ENCODE peak calls at places on chromosomes 16 and 17, in eight cellular contexts. D, B, Z, J, F, I, C and L are unnamed samples.

GRCh38 chr16:6193718-6194117 is 1096.1 kb upstream of the EEF2KMT start:
- DNase-seq in B (no peak), F (no peak), J (no peak), D (no peak), C (no peak), Z (no peak), I (no peak), L (no peak)

GRCh38 chr17:12133183-12133582 is 112.5 kb downstream of the MAP2K4 start:
- DNase-seq in B (no peak), I (no peak), J (peak), C (no peak), F (no peak), D (no peak), Z (no peak), L (no peak)

GRCh38 chr17:41492771-41493170 is 3.1 kb upstream of the KRT36 start:
- DNase-seq in J (peak), D (no peak), Z (peak), F (no peak), C (no peak), I (no peak), B (no peak), L (no peak)

GRCh38 chr16:78094166-78094565 is 5.3 kb upstream of the WWOX start:
- DNase-seq in J (no peak), Z (no peak), F (no peak), B (no peak), D (no peak), I (no peak), C (no peak), L (no peak)

GRCh38 chr16:71383054-71383773 is 24.7 kb downstream of the CALB2 start:
- DNase-seq in D (no peak), B (no peak), F (no peak), I (no peak), Z (no peak), C (no peak), J (no peak), L (no peak)

GRCh38 chr16:78437352-78437968 is 338.0 kb downstream of the WWOX start:
- DNase-seq in Z (no peak), F (no peak), D (no peak), B (no peak), I (no peak), J (no peak), C (peak), L (no peak)

GRCh38 chr16:50263060-50263909 is 3.1 kb upstream of the ADCY7 start:
- DNase-seq in D (no peak), J (no peak), F (no peak), B (no peak), Z (no peak), C (no peak), I (no peak), L (no peak)

GRCh38 chr16:67169642-67170167 is 633 bp upstream of the NOL3 start:
- DNase-seq in B (peak), D (no peak), F (no peak), I (no peak), C (no peak), J (no peak), Z (no peak), L (no peak)

GRCh38 chr17:57622886-57623433 is 122.1 kb downstream of the CCDC182 start:
- DNase-seq in D (no peak), F (no peak), I (no peak), J (peak), B (no peak), C (no peak), Z (no peak), L (peak)

GRCh38 chr16:19008245-19008644 is 24.5 kb downstream of the TMC7 start:
- DNase-seq in Z (no peak), J (peak), I (no peak), F (no peak), D (no peak), C (peak), B (no peak), L (peak)

GRCh38 chr17:71631483-71631882 is 489.3 kb upstream of the SOX9 start:
- DNase-seq in Z (no peak), C (no peak), I (no peak), D (peak), J (no peak), F (no peak), B (no peak), L (no peak)

GRCh38 chr17:30573603-30574175 is 96.5 kb downstream of the GOSR1 start:
- DNase-seq in C (no peak), B (no peak), I (no peak), F (no peak), D (no peak), Z (no peak), J (no peak), L (no peak)

GRCh38 chr16:1983544-1984346 is at the start of gene GFER:
- DNase-seq in Z (peak), J (peak), B (peak), C (peak), F (no peak), D (peak), I (peak), L (peak)

GRCh38 chr16:86393907-86394626 is 116.3 kb upstream of the FOXF1 start:
- DNase-seq in Z (no peak), F (no peak), I (no peak), D (no peak), B (no peak), J (no peak), C (no peak), L (no peak)

GRCh38 chr17:50848691-50849090 is 13.3 kb downstream of the WFIKKN2 start:
- DNase-seq in C (no peak), I (no peak), B (no peak), J (no peak), D (no peak), F (no peak), Z (no peak), L (no peak)

GRCh38 chr17:65027305-65027704 is 29.2 kb downstream of the GNA13 start:
- DNase-seq in D (peak), B (no peak), Z (no peak), F (no peak), J (peak), C (no peak), I (no peak), L (no peak)

GRCh38 chr17:75131278-75132017 is at the start of gene NT5C:
- DNase-seq in C (peak), I (peak), J (peak), D (no peak), B (peak), F (no peak), Z (peak), L (no peak)

DNA sequence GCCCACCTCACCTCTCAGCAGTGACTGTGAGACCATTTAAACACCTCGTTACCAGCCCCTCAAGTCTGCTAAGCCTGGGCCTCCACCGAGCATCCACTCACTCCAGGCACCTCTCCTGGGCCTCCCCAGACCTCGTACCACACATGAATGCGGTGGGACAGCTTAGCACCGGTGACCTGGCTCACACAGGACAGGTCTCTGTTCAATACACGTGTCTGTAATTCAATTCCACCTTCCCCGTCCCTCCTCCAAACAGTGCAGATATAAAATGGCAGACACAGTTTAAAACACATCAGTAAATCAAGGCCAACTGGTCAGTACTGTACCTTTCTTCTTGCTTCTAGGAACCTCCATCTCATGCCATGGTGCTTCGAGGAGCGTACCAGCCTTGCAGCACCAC is 73.9 kb downstream of the ZNF778 start:
- DNase-seq in Z (no peak), B (no peak), F (no peak), I (no peak), J (no peak), C (no peak), D (no peak), L (no peak)
- H3K4me3 ChIP-seq in Z (no peak), B (no peak), F (no peak), I (no peak), J (no peak), C (no peak), D (no peak), L (no peak)

DNA sequence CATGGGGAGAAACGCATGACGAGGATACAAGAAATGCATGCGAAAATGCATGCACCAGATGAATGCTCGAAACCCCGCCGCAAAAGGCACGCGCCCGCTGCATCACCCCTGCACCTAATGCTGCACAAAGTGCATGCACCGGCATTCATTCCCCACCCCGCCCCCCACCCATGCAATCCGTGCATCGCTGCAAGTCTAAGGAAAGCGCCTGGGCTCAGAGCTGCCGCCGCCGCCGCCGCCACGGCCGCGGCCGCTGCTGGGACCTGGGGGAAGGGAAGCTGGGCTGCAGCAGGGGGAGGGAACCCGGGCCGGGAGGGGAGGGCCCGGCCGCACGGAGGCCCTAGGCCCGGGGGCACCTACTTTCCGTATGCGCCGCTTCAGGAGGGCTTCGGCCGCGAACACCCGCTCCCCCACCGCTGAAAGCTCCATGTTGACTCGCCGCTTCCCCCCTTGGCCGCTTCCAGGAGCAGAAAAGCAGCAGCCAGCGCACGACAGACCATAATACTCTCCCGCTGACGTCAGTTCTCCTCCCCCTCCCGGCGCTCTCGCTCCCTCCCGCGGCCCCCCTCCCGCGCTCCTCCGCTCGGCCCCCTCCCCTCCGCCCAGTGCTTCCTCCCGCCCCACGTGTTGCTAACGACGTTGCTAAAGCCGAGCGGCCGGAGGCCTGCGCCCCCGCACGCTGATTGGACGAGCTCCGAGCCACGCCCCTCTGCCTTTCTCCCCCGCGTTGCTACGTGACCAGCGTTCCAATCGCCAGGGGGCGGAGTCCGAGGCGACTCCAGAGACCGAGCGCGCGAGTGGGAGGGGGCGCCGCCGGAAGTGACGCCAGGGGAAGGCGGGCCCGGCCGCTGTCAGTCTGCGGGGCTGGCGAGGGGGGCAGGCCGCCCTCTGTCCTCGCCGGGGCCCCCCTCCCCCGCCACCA is at the start of gene CBX8:
- DNase-seq in Z (peak), I (peak), J (peak), D (peak), C (peak), F (peak), B (peak), L (peak)
- TF ChIP-seq CTCF in Z (peak), I (peak), J (no peak), D (no peak), C (peak), F (peak), B (no peak), L (peak)

GRCh38 chr16:75080205-75081029 is 36.2 kb downstream of the LDHD start:
- DNase-seq in B (no peak), Z (no peak), C (no peak), F (no peak), J (peak), I (no peak), D (no peak), L (no peak)
- H3K4me3 ChIP-seq in B (no peak), Z (no peak), C (no peak), F (no peak), J (no peak), I (no peak), D (no peak), L (no peak)

DNA sequence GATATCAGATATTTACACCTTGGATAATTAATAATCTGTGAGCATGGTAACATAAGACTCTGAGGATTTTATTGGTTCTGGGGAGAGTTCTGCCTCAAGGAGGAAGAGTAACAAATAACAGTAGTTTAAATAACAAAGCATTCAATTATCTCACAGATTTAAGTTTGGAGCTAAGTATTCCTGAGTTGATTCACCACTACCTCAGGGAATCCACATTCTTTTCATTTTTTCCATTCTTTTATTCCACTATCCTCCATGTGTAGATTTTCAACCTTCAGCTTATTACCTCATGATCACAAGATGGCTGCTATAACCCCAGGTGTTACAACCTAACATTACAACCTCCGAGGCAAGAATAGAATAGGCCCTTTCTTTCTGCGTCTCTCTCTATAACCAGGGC is 252.2 kb upstream of the TOX3 start:
- DNase-seq in B (no peak), Z (no peak), C (no peak), I (no peak), J (no peak), D (no peak), F (no peak), L (no peak)
- TF ChIP-seq CTCF in B (no peak), Z (no peak), C (no peak), I (no peak), J (no peak), D (no peak), F (no peak), L (no peak)

DNA sequence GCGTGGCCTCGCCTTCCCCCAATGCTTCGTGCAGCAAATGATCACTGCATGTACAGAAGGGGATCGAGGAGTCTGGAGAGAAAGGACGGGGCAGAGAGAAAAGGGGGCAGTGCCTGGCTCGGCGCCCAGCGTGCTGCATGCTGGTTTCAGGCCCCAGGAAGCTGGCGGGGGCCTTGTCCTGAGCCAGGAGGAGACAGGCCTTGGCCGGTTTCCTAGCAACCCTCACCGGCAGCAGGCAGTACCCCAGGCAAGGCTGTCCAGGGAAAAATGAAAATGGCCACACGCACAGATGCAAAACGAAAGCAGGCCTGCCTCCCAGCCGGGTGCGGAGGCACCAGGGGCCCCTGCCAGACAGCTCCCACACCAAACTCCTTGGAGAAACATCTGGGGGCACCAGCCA is 126.3 kb downstream of the ZFHX3 start:
- DNase-seq in D (no peak), I (no peak), B (no peak), F (no peak), C (peak), Z (no peak), J (peak), L (no peak)
- H3K4me3 ChIP-seq in D (no peak), I (no peak), B (no peak), F (no peak), C (peak), Z (no peak), J (peak), L (no peak)

GRCh38 chr17:81927145-81927652 is 336 bp downstream of the MAFG start:
- DNase-seq in B (no peak), Z (peak), F (no peak), D (no peak), C (no peak), I (no peak), J (no peak), L (no peak)

GRCh38 chr17:81928497-81929252 is 1.1 kb upstream of the MAFG start:
- DNase-seq in F (no peak), Z (peak), C (no peak), I (no peak), J (no peak), D (no peak), B (no peak), L (no peak)

GRCh38 chr17:81929253-81930141 is 2.0 kb upstream of the MAFG start:
- DNase-seq in C (no peak), B (no peak), J (no peak), F (no peak), D (no peak), Z (no peak), I (no peak), L (no peak)

GRCh38 chr17:81926451-81927144 is 937 bp downstream of the MAFG start:
- DNase-seq in D (peak), Z (peak), B (peak), F (no peak), J (peak), C (no peak), I (peak), L (no peak)

GRCh38 chr17:81927653-81928496 is at the start of gene MAFG:
- DNase-seq in C (peak), F (peak), Z (peak), J (peak), I (peak), B (peak), D (peak), L (peak)
- TF ChIP-seq CTCF in C (peak), F (peak), Z (peak), J (peak), I (peak), B (peak), D (peak), L (peak)

GRCh38 chr17:68906638-68907037 is 48.6 kb downstream of the ABCA8 start:
- DNase-seq in D (peak), C (peak), F (no peak), Z (no peak), J (peak), B (no peak), I (no peak), L (no peak)

GRCh38 chr17:68909066-68909465 is 46.1 kb downstream of the ABCA8 start:
- DNase-seq in F (no peak), J (peak), D (peak), B (peak), C (no peak), Z (no peak), I (no peak), L (peak)

GRCh38 chr17:68910789-68911431 is 44.3 kb downstream of the ABCA8 start:
- DNase-seq in F (no peak), C (no peak), I (no peak), D (no peak), Z (no peak), J (peak), B (no peak), L (no peak)

GRCh38 chr17:68910256-68910705 is 44.9 kb downstream of the ABCA8 start:
- DNase-seq in D (no peak), F (no peak), Z (peak), B (peak), I (no peak), J (peak), C (peak), L (no peak)

GRCh38 chr17:68908045-68908444 is 47.1 kb downstream of the ABCA8 start:
- DNase-seq in Z (no peak), D (no peak), I (no peak), F (no peak), C (no peak), J (no peak), B (no peak), L (no peak)
- H3K4me3 ChIP-seq in Z (no peak), D (no peak), I (no peak), F (no peak), C (no peak), J (no peak), B (no peak), L (no peak)

GRCh38 chr16:30417447-30418349 is 10.3 kb downstream of the ZNF771 start:
- DNase-seq in B (peak), D (peak), J (peak), F (no peak), C (peak), Z (peak), I (no peak), L (peak)
- TF ChIP-seq CTCF in B (peak), D (no peak), J (no peak), F (peak), C (no peak), Z (peak), I (peak), L (peak)